ENCODE peak calls at places on chromosomes 12 and 14, in eight cellular contexts. V is IMR-90, M is HCT116, C is fibroblast of lung, L is mesenchymal stem cell, H is neuronal stem cell, S is adipocyte, I is colonic mucosa. T is an unnamed sample.

GRCh38 chr12:84661732-84662326 is 250.8 kb downstream of the SLC6A15 start:
- DNase-seq in V (peak), M (no peak), C (peak), L (peak), H (no peak), S (peak), I (no peak), T (no peak)

GRCh38 chr14:31960039-31960438 is 117.1 kb upstream of the ARHGAP5 start:
- DNase-seq in V (no peak), M (no peak), C (no peak), L (no peak), H (no peak), S (no peak), I (no peak), T (no peak)

GRCh38 chr12:20567413-20567812 is 127.7 kb upstream of the SLCO1C1 start:
- DNase-seq in V (peak), M (no peak), C (no peak), L (no peak), H (no peak), S (peak), I (no peak), T (no peak)

GRCh38 chr14:30108975-30109700 is 181.5 kb upstream of the PRKD1 start:
- DNase-seq in V (peak), M (no peak), C (peak), L (peak), H (no peak), S (peak), I (no peak), T (no peak)

GRCh38 chr12:130953783-130954543 is at the start of gene ADGRD1:
- DNase-seq in V (peak), M (no peak), C (peak), L (peak), H (no peak), S (peak), I (peak), T (no peak)

GRCh38 chr14:53619625-53620324 is 336.9 kb downstream of the BMP4 start:
- DNase-seq in V (peak), M (no peak), C (peak), L (peak), H (no peak), S (peak), I (no peak), T (no peak)

GRCh38 chr14:70425349-70425748 is 8.5 kb upstream of the SYNJ2BP start:
- DNase-seq in V (no peak), M (no peak), C (no peak), L (no peak), H (no peak), S (no peak), I (no peak), T (no peak)

GRCh38 chr14:71322660-71323250 is 415.5 kb downstream of the PCNX1 start:
- DNase-seq in V (peak), M (no peak), C (peak), L (peak), H (no peak), S (peak), I (no peak), T (no peak)

GRCh38 chr12:26280869-26281268 is 85.5 kb downstream of the SSPN start:
- DNase-seq in V (no peak), M (no peak), C (no peak), L (no peak), H (no peak), S (no peak), I (no peak), T (no peak)

GRCh38 chr14:68404652-68405183 is 388.1 kb downstream of the ZFP36L1 start:
- DNase-seq in V (peak), M (no peak), C (no peak), L (no peak), H (no peak), S (no peak), I (no peak), T (no peak)

GRCh38 chr14:65243766-65244442 is 141.6 kb upstream of the MAX start:
- DNase-seq in V (peak), M (no peak), C (no peak), L (no peak), H (no peak), S (no peak), I (no peak), T (no peak)

GRCh38 chr12:89507015-89507824 is 17.4 kb downstream of the GALNT4 start:
- DNase-seq in V (no peak), M (no peak), C (no peak), L (no peak), H (no peak), S (no peak), I (peak), T (no peak)

GRCh38 chr12:42935090-42935489 is 345.5 kb upstream of the PRICKLE1 start:
- DNase-seq in V (no peak), M (no peak), C (peak), L (no peak), H (no peak), S (no peak), I (no peak), T (no peak)

GRCh38 chr14:101767618-101768362 is 6.3 kb downstream of the PPP2R5C start:
- DNase-seq in V (no peak), M (no peak), C (no peak), L (no peak), H (no peak), S (no peak), I (no peak), T (no peak)

GRCh38 chr12:70535896-70536374 is 101.3 kb downstream of the PTPRB start:
- DNase-seq in V (no peak), M (no peak), C (no peak), L (no peak), H (no peak), S (no peak), I (no peak), T (no peak)

GRCh38 chr12:51855586-51856428 is 7.3 kb upstream of the FIGNL2 start:
- DNase-seq in V (peak), M (no peak), C (no peak), L (peak), H (peak), S (peak), I (no peak), T (peak)

GRCh38 chr12:2267624-2268477 is 215.1 kb downstream of the CACNA1C start:
- DNase-seq in V (peak), M (no peak), C (peak), L (peak), H (no peak), S (peak), I (no peak), T (no peak)

GRCh38 chr14:63435838-63436237 is 107.3 kb downstream of the PPP2R5E start:
- DNase-seq in V (peak), M (no peak), C (peak), L (peak), H (no peak), S (peak), I (peak), T (no peak)

DNA sequence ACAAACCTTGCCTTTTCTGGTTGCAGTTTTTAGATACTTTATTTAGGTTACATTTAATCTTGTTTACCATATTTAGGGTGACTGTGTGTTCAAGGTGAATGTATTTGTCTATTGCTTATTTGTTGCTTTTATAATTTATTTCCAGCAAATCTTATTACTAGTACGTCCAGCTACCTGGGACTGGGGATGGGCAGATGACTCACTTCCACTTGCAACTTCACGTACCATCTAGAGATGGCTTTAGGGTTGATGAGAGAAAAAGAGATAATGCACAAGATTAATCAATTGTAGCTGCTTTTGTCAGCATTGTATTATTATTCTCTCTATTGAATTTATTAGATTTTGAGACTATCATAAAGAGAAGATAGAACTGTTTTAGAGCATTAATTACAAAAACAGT is 5.1 kb downstream of the MIPOL1 start:
- DNase-seq in V (no peak), M (no peak), C (no peak), L (no peak), H (no peak), S (no peak), I (no peak), T (no peak)
- H3K9ac ChIP-seq in V (no peak), M (no peak), C (no peak), L (no peak), H (no peak), S (no peak), I (no peak), T (no peak)

DNA sequence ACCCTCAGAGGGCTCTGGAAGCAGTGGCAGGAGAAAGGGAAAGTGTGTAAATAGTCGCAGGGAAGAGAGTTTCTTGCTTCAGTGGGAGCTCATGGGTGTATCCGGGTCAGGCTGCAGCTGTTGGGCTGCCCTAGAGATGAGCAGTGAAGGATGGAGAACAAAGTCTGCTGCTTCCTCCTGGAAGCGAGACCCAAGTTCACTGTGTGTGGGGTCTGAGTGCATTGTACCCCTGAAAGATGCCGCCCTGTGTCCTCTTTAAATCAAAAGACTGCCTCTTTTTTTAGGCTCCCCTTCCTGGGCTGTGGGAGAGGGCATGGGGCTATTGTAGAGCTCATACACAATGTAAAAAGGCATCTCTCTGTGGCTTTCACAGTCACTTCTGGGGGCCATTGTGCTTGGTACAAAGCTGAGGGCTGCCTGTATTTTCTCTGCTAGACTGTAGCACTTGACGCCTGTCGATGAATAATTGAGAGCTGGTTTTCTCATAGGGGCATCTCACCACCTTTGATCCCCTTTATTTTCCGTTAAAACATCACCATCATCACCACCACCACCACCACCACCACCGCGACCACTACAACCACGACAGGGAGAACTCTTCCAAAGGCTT is 16.7 kb downstream of the CHST11 start:
- DNase-seq in V (no peak), M (no peak), C (no peak), L (no peak), H (no peak), S (no peak), I (no peak), T (no peak)
- H3K9ac ChIP-seq in V (no peak), M (no peak), C (no peak), L (no peak), H (no peak), S (no peak), I (no peak), T (no peak)

GRCh38 chr12:120720972-120721801 is 4.4 kb upstream of the ACADS start:
- DNase-seq in V (no peak), M (no peak), C (no peak), L (no peak), H (no peak), S (no peak), I (no peak), T (no peak)
- H3K9ac ChIP-seq in V (no peak), M (no peak), C (no peak), L (peak), H (no peak), S (peak), I (no peak), T (no peak)

DNA sequence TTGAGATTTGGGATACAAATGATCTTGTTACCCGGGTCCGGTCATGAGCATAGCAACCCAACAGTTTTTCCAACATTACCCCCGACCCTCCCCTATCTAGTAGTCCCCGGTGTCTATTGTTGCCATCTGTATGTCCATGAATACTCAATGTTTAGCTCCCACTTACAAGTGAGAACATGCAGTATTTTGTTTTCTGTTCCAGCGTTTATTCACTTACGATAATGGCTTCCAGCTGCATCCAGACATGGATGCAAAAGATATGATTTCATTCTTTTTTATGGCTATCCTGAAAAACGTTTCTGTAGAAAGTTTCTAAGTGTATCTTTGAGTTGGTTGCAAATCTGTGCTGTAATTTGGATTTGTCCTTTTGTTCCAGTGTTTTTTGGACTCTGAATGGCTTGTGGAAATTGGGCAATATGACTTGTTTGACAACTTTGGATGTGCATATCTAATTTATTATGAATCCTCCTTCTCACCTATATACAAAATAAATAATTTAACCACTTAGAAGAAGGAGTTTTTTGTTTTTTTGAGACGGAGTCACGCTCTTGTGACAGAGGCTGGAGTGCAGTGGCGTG is 11.8 kb downstream of the SP1 start:
- DNase-seq in V (no peak), M (no peak), C (no peak), L (no peak), H (no peak), S (no peak), I (no peak), T (no peak)
- H3K9ac ChIP-seq in V (no peak), M (no peak), C (no peak), L (peak), H (no peak), S (no peak), I (no peak), T (no peak)

DNA sequence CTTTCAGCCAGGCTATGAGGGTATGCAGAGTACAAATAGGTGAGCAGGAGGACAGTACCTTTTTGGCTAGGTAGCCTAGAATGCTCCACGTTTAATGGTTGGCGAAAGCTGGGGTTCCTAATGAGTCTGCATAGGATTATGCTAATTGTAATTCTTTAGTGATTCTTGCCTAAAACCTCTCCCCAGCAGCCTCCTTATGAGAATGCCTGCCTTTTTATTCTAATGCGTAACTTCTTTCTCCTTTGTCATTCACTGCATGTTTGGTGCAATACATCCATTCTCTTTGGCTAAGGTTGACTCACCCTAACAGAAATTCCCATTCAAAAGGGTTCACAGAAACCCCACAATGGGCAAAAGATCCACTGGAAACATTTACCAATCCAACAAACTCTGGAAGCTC is 752.2 kb downstream of the FSCB start:
- DNase-seq in V (no peak), M (no peak), C (no peak), L (no peak), H (peak), S (no peak), I (no peak), T (peak)
- H3K9ac ChIP-seq in V (no peak), M (no peak), C (no peak), L (no peak), H (no peak), S (no peak), I (no peak), T (no peak)

DNA sequence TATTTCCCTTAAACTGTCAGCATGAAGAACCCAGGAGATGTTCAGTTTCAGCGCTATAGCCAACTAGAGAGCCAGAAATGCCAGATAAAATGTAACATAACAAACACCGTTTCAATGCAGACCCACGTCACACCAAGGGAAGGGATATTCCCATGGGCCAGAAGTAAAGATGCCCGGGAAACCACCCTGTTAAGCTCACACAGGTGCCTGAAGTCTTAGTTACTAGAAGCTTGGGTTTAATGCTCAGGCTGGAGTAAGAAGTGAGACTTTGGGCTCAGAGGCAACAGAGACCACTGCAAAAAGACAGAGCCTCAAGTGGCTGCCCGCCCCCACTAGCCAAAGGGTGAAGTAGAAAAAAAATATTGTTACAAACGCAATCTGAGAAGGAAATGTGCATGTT is 52.3 kb downstream of the SYNE3 start:
- DNase-seq in V (no peak), M (no peak), C (no peak), L (no peak), H (no peak), S (no peak), I (no peak), T (no peak)
- H3K9ac ChIP-seq in V (no peak), M (no peak), C (no peak), L (no peak), H (no peak), S (peak), I (no peak), T (no peak)

T was measured in NT2/D1.